ENCODE peak calls at places on chromosomes 2 and 18, in five cellular contexts. G is AG04450, A is HCT116, U is tibial nerve, E is cardiac fibroblast. Z is an unnamed sample.

GRCh38 chr18:8800041-8800441 is 94.7 kb downstream of the MTCL1 start:
- DNase-seq in G (peak; percentile 61), A (no peak), U (no peak), E (no peak), Z (no peak)

GRCh38 chr2:88227446-88227845 is 57.3 kb downstream of the THNSL2 start:
- DNase-seq in G (no peak), A (peak; percentile 26), U (no peak), E (peak; percentile 2), Z (no peak)

GRCh38 chr2:74824675-74825074 is 9.3 kb upstream of the HK2 start:
- DNase-seq in G (no peak), A (no peak), U (no peak), E (no peak), Z (no peak)

GRCh38 chr18:21264651-21265050 is 22.6 kb downstream of the GREB1L start:
- DNase-seq in G (no peak), A (no peak), U (no peak), E (peak; percentile 60), Z (no peak)

GRCh38 chr2:233210843-233211600 is 40.5 kb upstream of the ATG16L1 start:
- DNase-seq in G (peak; percentile 82), A (peak; percentile 62), U (peak; percentile 75), E (peak; percentile 91), Z (no peak)

GRCh38 chr18:12313530-12314245 is 5.6 kb downstream of the TUBB6 start:
- DNase-seq in G (no peak), A (no peak), U (no peak), E (no peak), Z (no peak)

GRCh38 chr2:104140361-104140760 is 713.6 kb upstream of the POU3F3 start:
- DNase-seq in G (no peak), A (no peak), U (no peak), E (no peak), Z (no peak)

GRCh38 chr18:26546875-26547301 is 1.5 kb downstream of the KCTD1 start:
- DNase-seq in G (no peak), A (no peak), U (no peak), E (no peak), Z (no peak)

GRCh38 chr2:152405206-152406118 is 70.5 kb downstream of the FMNL2 start:
- DNase-seq in G (no peak), A (peak; percentile 51), U (no peak), E (peak; percentile 55), Z (no peak)

GRCh38 chr2:138356178-138356577 is 145.4 kb upstream of the SPOPL start:
- DNase-seq in G (no peak), A (no peak), U (peak; percentile 32), E (peak; percentile 74), Z (no peak)

GRCh38 chr2:101132202-101132601 is 19.0 kb downstream of the TBC1D8 start:
- DNase-seq in G (no peak), A (no peak), U (no peak), E (no peak), Z (no peak)

GRCh38 chr2:202036601-202037037 is 3.0 kb downstream of the FZD7 start:
- DNase-seq in G (no peak), A (no peak), U (no peak), E (no peak), Z (no peak)

GRCh38 chr2:47237375-47238357 is 82.6 kb upstream of the STPG4 start:
- DNase-seq in G (no peak), A (no peak), U (peak; percentile 17), E (peak; percentile 86), Z (no peak)

GRCh38 chr2:148813603-148814065 is 61.4 kb upstream of the KIF5C start:
- DNase-seq in G (no peak), A (no peak), U (no peak), E (no peak), Z (peak; percentile 23)

GRCh38 chr2:23545391-23545790 is 160.4 kb downstream of the KLHL29 start:
- DNase-seq in G (no peak), A (no peak), U (no peak), E (peak; percentile 22), Z (no peak)

GRCh38 chr18:79935925-79936324 is 15.5 kb downstream of the SLC66A2 start:
- DNase-seq in G (no peak), A (no peak), U (no peak), E (no peak), Z (no peak)

GRCh38 chr2:195548198-195548940 is 108.7 kb upstream of the SLC39A10 start:
- DNase-seq in G (no peak), A (no peak), U (no peak), E (no peak), Z (no peak)

GRCh38 chr2:174632847-174633620 is 35.4 kb upstream of the WIPF1 start:
- DNase-seq in G (no peak), A (no peak), U (no peak), E (no peak), Z (no peak)

GRCh38 chr2:169768262-169768995 is 30.2 kb upstream of the SSB start:
- DNase-seq in G (no peak), A (no peak), U (no peak), E (no peak), Z (peak; percentile 19)

GRCh38 chr2:177796644-177797415 is 275.7 kb downstream of the PDE11A start:
- DNase-seq in G (no peak), A (no peak), U (no peak), E (no peak), Z (no peak)

GRCh38 chr2:112794131-112794733 is 9.9 kb upstream of the IL1A start:
- DNase-seq in G (peak; percentile 69), A (peak; percentile 49), U (peak; percentile 39), E (peak; percentile 98), Z (no peak)

GRCh38 chr2:238421695-238422035 is 5.1 kb upstream of the ASB1 start:
- DNase-seq in G (no peak), A (no peak), U (no peak), E (no peak), Z (no peak)

GRCh38 chr2:112482309-112483046 is 522 bp downstream of the TTL start:
- DNase-seq in G (no peak), A (no peak), U (no peak), E (peak; percentile 48), Z (peak; percentile 31)

GRCh38 chr18:63267990-63268721 is 51.4 kb downstream of the BCL2 start:
- DNase-seq in G (no peak), A (no peak), U (no peak), E (no peak), Z (no peak)

GRCh38 chr18:32424696-32425095 is 46.0 kb downstream of the GAREM1 start:
- DNase-seq in G (no peak), A (no peak), U (no peak), E (peak; percentile 25), Z (no peak)

GRCh38 chr2:128834203-128834602 is 515.5 kb upstream of the HS6ST1 start:
- DNase-seq in G (no peak), A (no peak), U (no peak), E (no peak), Z (no peak)

GRCh38 chr18:42030586-42031182 is 75.7 kb downstream of the PIK3C3 start:
- DNase-seq in G (no peak), A (no peak), U (no peak), E (peak; percentile 31), Z (no peak)

GRCh38 chr2:88195247-88195646 is 25.1 kb downstream of the THNSL2 start:
- DNase-seq in G (no peak), A (no peak), U (no peak), E (no peak), Z (no peak)

GRCh38 chr2:117917223-117917917 is 96.5 kb downstream of the CCDC93 start:
- DNase-seq in G (no peak), A (no peak), U (no peak), E (peak; percentile 39), Z (no peak)

GRCh38 chr2:127163922-127164321 is 56.2 kb downstream of the CYP27C1 start:
- DNase-seq in G (no peak), A (no peak), U (no peak), E (no peak), Z (no peak)

GRCh38 chr2:168293766-168294165 is 46.4 kb upstream of the STK39 start:
- DNase-seq in G (no peak), A (no peak), U (no peak), E (no peak), Z (no peak)

GRCh38 chr2:45895477-45895876 is 244.0 kb downstream of the PRKCE start:
- DNase-seq in G (peak; percentile 36), A (no peak), U (no peak), E (peak; percentile 38), Z (no peak)

GRCh38 chr2:37343537-37344434 is 644 bp upstream of the QPCT start:
- DNase-seq in G (no peak), A (no peak), U (no peak), E (peak; percentile 58), Z (no peak)
- TF ChIP-seq CTCF in G (peak; percentile 57), A (peak; percentile 23), U (peak; percentile 22), E (peak; percentile 49), Z (no peak)

GRCh38 chr2:28956415-28956826 is 24.7 kb upstream of the TOGARAM2 start:
- DNase-seq in G (no peak), A (peak; percentile 18), U (no peak), E (peak; percentile 49), Z (no peak)
- TF ChIP-seq CTCF in G (peak; percentile 52), A (peak; percentile 48), U (peak; percentile 13), E (peak; percentile 47), Z (no peak)

GRCh38 chr2:5914831-5915611 is 222.8 kb downstream of the SOX11 start:
- DNase-seq in G (peak; percentile 68), A (no peak), U (no peak), E (no peak), Z (no peak)
- TF ChIP-seq CTCF in G (peak; percentile 60), A (no peak), U (no peak), E (no peak), Z (no peak)

GRCh38 chr2:222038086-222038802 is 260.6 kb downstream of the PAX3 start:
- DNase-seq in G (no peak), A (no peak), U (no peak), E (peak; percentile 10), Z (no peak)
- TF ChIP-seq CTCF in G (peak; percentile 56), A (peak; percentile 36), U (no peak), E (peak; percentile 20), Z (no peak)

GRCh38 chr18:111292-112014 is 46.9 kb upstream of the USP14 start:
- DNase-seq in G (no peak), A (no peak), U (no peak), E (peak; percentile 26), Z (peak; percentile 36)
- TF ChIP-seq CTCF in G (no peak), A (no peak), U (no peak), E (no peak), Z (no peak)

DNA sequence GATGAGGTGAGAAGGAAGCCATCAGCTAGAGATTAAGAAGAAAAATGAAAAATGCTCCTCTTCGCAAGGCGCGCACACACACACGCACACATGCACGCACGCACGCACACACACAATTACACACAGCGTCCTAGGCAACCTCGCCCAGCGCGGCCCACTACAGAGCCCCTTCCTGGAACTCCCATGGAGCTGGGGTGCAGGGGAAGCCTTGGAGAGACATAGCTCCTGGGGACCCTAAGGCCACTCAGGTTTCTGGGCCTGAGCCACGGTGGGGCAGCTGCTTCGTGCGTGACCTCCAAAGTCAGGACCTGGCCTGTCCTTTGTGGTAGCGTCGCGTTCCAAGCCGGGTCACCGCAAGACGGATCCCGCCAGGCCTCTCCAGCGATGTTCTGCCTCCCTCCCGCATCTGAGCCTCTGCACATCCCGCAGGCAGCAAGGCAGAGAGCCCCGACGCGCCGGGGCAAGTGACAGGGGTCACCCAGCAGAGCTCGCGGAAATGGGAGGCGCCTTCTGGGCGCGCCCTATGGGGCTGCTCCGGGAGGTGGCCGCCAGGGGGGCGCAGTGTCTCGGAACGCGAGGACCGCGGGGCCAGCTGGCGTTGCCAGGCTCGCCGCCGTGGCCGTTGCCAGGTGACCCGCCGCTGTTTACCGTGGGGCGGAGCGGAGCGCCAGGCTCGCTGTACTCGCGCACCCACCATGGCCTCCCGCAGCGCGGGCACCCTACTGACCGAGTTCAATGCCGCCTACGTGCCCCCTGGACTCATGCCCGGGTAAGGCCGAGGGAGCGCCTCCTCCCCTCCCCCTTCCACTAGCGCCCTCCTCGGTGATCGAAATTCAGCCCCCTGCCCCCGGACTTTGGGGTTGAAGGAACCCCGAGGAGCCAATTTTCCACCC is 79.0 kb downstream of the CIB4 start:
- DNase-seq in G (no peak), A (peak; percentile 45), U (no peak), E (peak; percentile 7), Z (no peak)
- TF ChIP-seq CTCF in G (peak; percentile 8), A (peak; percentile 46), U (peak; percentile 34), E (peak; percentile 3), Z (no peak)

Z was measured in activated B cell treated with CpG ODN at 0.5 μM for 24 hours.